ENCODE peak calls at places on chromosomes 1 and 21, in four cellular contexts. One of them, this sample, is unnamed.

GRCh38 chr1:150281758-150282557 is at the start of gene CIART:
- DNase-seq in HuH-7.5: peak
- DNase-seq in Caki2: peak
- DNase-seq in GM12892: peak
- DNase-seq in this sample: peak

GRCh38 chr1:210291786-210292275 is 36.9 kb upstream of the HHAT start:
- DNase-seq in GM12892: no peak
- DNase-seq in HuH-7.5: no peak
- DNase-seq in Caki2: no peak
- DNase-seq in this sample: no peak

GRCh38 chr1:1047407-1047806 is 26.7 kb downstream of the RNF223 start:
- DNase-seq in GM12892: no peak
- DNase-seq in Caki2: no peak
- DNase-seq in HuH-7.5: no peak
- DNase-seq in this sample: no peak

GRCh38 chr1:150484861-150485260 is 2.4 kb upstream of the TARS2 start:
- DNase-seq in Caki2: no peak
- DNase-seq in GM12892: no peak
- DNase-seq in HuH-7.5: no peak
- DNase-seq in this sample: no peak

GRCh38 chr1:43582162-43582566 is 51.5 kb downstream of the PTPRF start:
- DNase-seq in HuH-7.5: no peak
- DNase-seq in Caki2: peak
- DNase-seq in GM12892: peak
- DNase-seq in this sample: peak

GRCh38 chr1:211559222-211560010 is 19.5 kb downstream of the SLC30A1 start:
- DNase-seq in GM12892: no peak
- DNase-seq in HuH-7.5: no peak
- DNase-seq in Caki2: no peak
- DNase-seq in this sample: no peak

GRCh38 chr1:87816646-87817045 is 488.0 kb downstream of the LMO4 start:
- DNase-seq in HuH-7.5: no peak
- DNase-seq in Caki2: no peak
- DNase-seq in GM12892: no peak
- DNase-seq in this sample: no peak

GRCh38 chr1:64183985-64184440 is 19.4 kb upstream of the UBE2U start:
- DNase-seq in HuH-7.5: no peak
- DNase-seq in GM12892: no peak
- DNase-seq in Caki2: no peak
- DNase-seq in this sample: no peak

GRCh38 chr1:180507826-180508724 is 5.7 kb upstream of the ACBD6 start:
- DNase-seq in GM12892: no peak
- DNase-seq in Caki2: no peak
- DNase-seq in HuH-7.5: no peak
- DNase-seq in this sample: no peak

GRCh38 chr1:77686784-77687518 is 4.5 kb upstream of the ZZZ3 start:
- DNase-seq in Caki2: no peak
- DNase-seq in GM12892: no peak
- DNase-seq in HuH-7.5: no peak
- DNase-seq in this sample: no peak

GRCh38 chr21:36700961-36701911 is 2.3 kb downstream of the SIM2 start:
- DNase-seq in GM12892: peak
- DNase-seq in Caki2: no peak
- DNase-seq in HuH-7.5: no peak
- DNase-seq in this sample: no peak

GRCh38 chr21:33259428-33259827 is 6.7 kb upstream of the IL10RB start:
- DNase-seq in HuH-7.5: no peak
- DNase-seq in Caki2: no peak
- DNase-seq in GM12892: no peak
- DNase-seq in this sample: no peak

GRCh38 chr1:93275634-93276295 is 69.9 kb upstream of the DR1 start:
- DNase-seq in Caki2: peak
- DNase-seq in GM12892: no peak
- DNase-seq in HuH-7.5: peak
- DNase-seq in this sample: no peak

GRCh38 chr1:241253491-241253890 is 103.5 kb downstream of the RGS7 start:
- DNase-seq in GM12892: no peak
- DNase-seq in HuH-7.5: no peak
- DNase-seq in Caki2: no peak
- DNase-seq in this sample: no peak

GRCh38 chr1:89987170-89987819 is 7.6 kb upstream of the ZNF326 start:
- DNase-seq in GM12892: peak
- DNase-seq in Caki2: peak
- DNase-seq in HuH-7.5: peak
- DNase-seq in this sample: peak

GRCh38 chr1:235286667-235287066 is 41.3 kb downstream of the ARID4B start:
- DNase-seq in Caki2: no peak
- DNase-seq in GM12892: no peak
- DNase-seq in HuH-7.5: no peak
- DNase-seq in this sample: no peak

GRCh38 chr1:45375104-45376090 is 35.2 kb upstream of the MUTYH start:
- DNase-seq in Caki2: no peak
- DNase-seq in HuH-7.5: no peak
- DNase-seq in GM12892: no peak
- DNase-seq in this sample: no peak

GRCh38 chr1:10555635-10556429 is 81.1 kb downstream of the PEX14 start:
- DNase-seq in HuH-7.5: no peak
- DNase-seq in GM12892: no peak
- DNase-seq in Caki2: no peak
- DNase-seq in this sample: no peak

GRCh38 chr1:172375227-172375631 is 45.3 kb upstream of the C1orf105 start:
- DNase-seq in HuH-7.5: no peak
- DNase-seq in Caki2: no peak
- DNase-seq in GM12892: no peak
- DNase-seq in this sample: no peak

GRCh38 chr21:28922368-28922767 is 70.3 kb downstream of the LTN1 start:
- DNase-seq in GM12892: no peak
- DNase-seq in HuH-7.5: no peak
- DNase-seq in Caki2: no peak
- DNase-seq in this sample: no peak